ENCODE peak calls at places on chromosomes 11 and 22, in eight cellular contexts. One of them, this sample, is unnamed.

GRCh38 chr11:44096360-44097188 is 1.1 kb downstream of the EXT2 start:
- DNase-seq in vagina: no peak
- DNase-seq in substantia nigra: no peak
- DNase-seq in fibroblast of lung: peak; percentile 54
- DNase-seq in kidney: no peak
- DNase-seq in colonic mucosa: peak; percentile 21
- DNase-seq in cardiac muscle cell: peak; percentile 27
- DNase-seq in sigmoid colon: no peak
- DNase-seq in this sample: no peak

GRCh38 chr11:62013266-62014157 is 46.1 kb upstream of the FTH1 start:
- DNase-seq in vagina: no peak
- DNase-seq in substantia nigra: no peak
- DNase-seq in fibroblast of lung: no peak
- DNase-seq in kidney: peak; percentile 89
- DNase-seq in colonic mucosa: peak; percentile 74
- DNase-seq in cardiac muscle cell: peak; percentile 32
- DNase-seq in sigmoid colon: no peak
- DNase-seq in this sample: no peak

GRCh38 chr22:21657361-21658118 is 8.3 kb upstream of the PPIL2 start:
- DNase-seq in vagina: no peak
- DNase-seq in substantia nigra: no peak
- DNase-seq in fibroblast of lung: peak; percentile 36
- DNase-seq in kidney: peak; percentile 91
- DNase-seq in colonic mucosa: peak; percentile 87
- DNase-seq in cardiac muscle cell: peak; percentile 15
- DNase-seq in sigmoid colon: no peak
- DNase-seq in this sample: peak; percentile 90

GRCh38 chr22:30872282-30873041 is 96.1 kb downstream of the MORC2 start:
- DNase-seq in vagina: peak; percentile 72
- DNase-seq in substantia nigra: no peak
- DNase-seq in fibroblast of lung: no peak
- DNase-seq in kidney: peak; percentile 65
- DNase-seq in colonic mucosa: no peak
- DNase-seq in cardiac muscle cell: no peak
- DNase-seq in sigmoid colon: peak; percentile 42
- DNase-seq in this sample: no peak

GRCh38 chr22:41367680-41368542 is 13.8 kb upstream of the TEF start:
- DNase-seq in vagina: peak; percentile 95
- DNase-seq in substantia nigra: peak; percentile 51
- DNase-seq in fibroblast of lung: peak; percentile 60
- DNase-seq in kidney: peak; percentile 78
- DNase-seq in colonic mucosa: peak; percentile 31
- DNase-seq in cardiac muscle cell: peak; percentile 62
- DNase-seq in sigmoid colon: peak; percentile 88
- DNase-seq in this sample: peak; percentile 73

GRCh38 chr11:86116386-86116726 is 47.5 kb upstream of the PICALM start:
- DNase-seq in vagina: no peak
- DNase-seq in substantia nigra: no peak
- DNase-seq in fibroblast of lung: peak; percentile 99
- DNase-seq in kidney: no peak
- DNase-seq in colonic mucosa: no peak
- DNase-seq in cardiac muscle cell: peak; percentile 59
- DNase-seq in sigmoid colon: no peak
- DNase-seq in this sample: no peak

GRCh38 chr22:29511126-29511854 is 31.3 kb downstream of the NEFH start:
- DNase-seq in vagina: no peak
- DNase-seq in substantia nigra: no peak
- DNase-seq in fibroblast of lung: no peak
- DNase-seq in kidney: no peak
- DNase-seq in colonic mucosa: no peak
- DNase-seq in cardiac muscle cell: no peak
- DNase-seq in sigmoid colon: no peak
- DNase-seq in this sample: no peak

GRCh38 chr11:1516273-1517067 is 29.9 kb upstream of the MOB2 start:
- DNase-seq in vagina: no peak
- DNase-seq in substantia nigra: no peak
- DNase-seq in fibroblast of lung: peak; percentile 78
- DNase-seq in kidney: peak; percentile 47
- DNase-seq in colonic mucosa: no peak
- DNase-seq in cardiac muscle cell: no peak
- DNase-seq in sigmoid colon: no peak
- DNase-seq in this sample: no peak

GRCh38 chr11:32148824-32149223 is 58.0 kb downstream of the RCN1 start:
- DNase-seq in vagina: no peak
- DNase-seq in substantia nigra: no peak
- DNase-seq in fibroblast of lung: peak; percentile 10
- DNase-seq in kidney: no peak
- DNase-seq in colonic mucosa: no peak
- DNase-seq in cardiac muscle cell: no peak
- DNase-seq in sigmoid colon: no peak
- DNase-seq in this sample: no peak

GRCh38 chr11:116384876-116385275 is 387.9 kb downstream of the BUD13 start:
- DNase-seq in vagina: no peak
- DNase-seq in substantia nigra: no peak
- DNase-seq in fibroblast of lung: no peak
- DNase-seq in kidney: no peak
- DNase-seq in colonic mucosa: no peak
- DNase-seq in cardiac muscle cell: no peak
- DNase-seq in sigmoid colon: no peak
- DNase-seq in this sample: no peak

GRCh38 chr11:27094062-27094587 is 53.5 kb downstream of the BBOX1 start:
- DNase-seq in vagina: no peak
- DNase-seq in substantia nigra: no peak
- DNase-seq in fibroblast of lung: no peak
- DNase-seq in kidney: no peak
- DNase-seq in colonic mucosa: no peak
- DNase-seq in cardiac muscle cell: no peak
- DNase-seq in sigmoid colon: no peak
- DNase-seq in this sample: no peak

GRCh38 chr11:73585834-73586575 is 11.9 kb downstream of the FAM168A start:
- DNase-seq in vagina: no peak
- DNase-seq in substantia nigra: no peak
- DNase-seq in fibroblast of lung: peak; percentile 75
- DNase-seq in kidney: no peak
- DNase-seq in colonic mucosa: no peak
- DNase-seq in cardiac muscle cell: no peak
- DNase-seq in sigmoid colon: no peak
- DNase-seq in this sample: no peak

GRCh38 chr11:32439488-32440210 is 4.3 kb upstream of the WT1 start:
- DNase-seq in vagina: no peak
- DNase-seq in substantia nigra: no peak
- DNase-seq in fibroblast of lung: no peak
- DNase-seq in kidney: no peak
- DNase-seq in colonic mucosa: no peak
- DNase-seq in cardiac muscle cell: no peak
- DNase-seq in sigmoid colon: no peak
- DNase-seq in this sample: no peak

GRCh38 chr22:19896665-19897355 is 42.1 kb upstream of the GNB1L start:
- DNase-seq in vagina: no peak
- DNase-seq in substantia nigra: no peak
- DNase-seq in fibroblast of lung: no peak
- DNase-seq in kidney: peak; percentile 66
- DNase-seq in colonic mucosa: no peak
- DNase-seq in cardiac muscle cell: no peak
- DNase-seq in sigmoid colon: no peak
- DNase-seq in this sample: no peak

GRCh38 chr22:22201185-22201924 is 43.2 kb upstream of the VPREB1 start:
- DNase-seq in vagina: peak; percentile 87
- DNase-seq in substantia nigra: no peak
- DNase-seq in fibroblast of lung: no peak
- DNase-seq in kidney: no peak
- DNase-seq in colonic mucosa: no peak
- DNase-seq in cardiac muscle cell: no peak
- DNase-seq in sigmoid colon: peak; percentile 74
- DNase-seq in this sample: peak; percentile 57

GRCh38 chr22:20434264-20434751 is 3.3 kb downstream of the SCARF2 start:
- DNase-seq in vagina: no peak
- DNase-seq in substantia nigra: no peak
- DNase-seq in fibroblast of lung: no peak
- DNase-seq in kidney: peak; percentile 48
- DNase-seq in colonic mucosa: no peak
- DNase-seq in cardiac muscle cell: no peak
- DNase-seq in sigmoid colon: peak; percentile 61
- DNase-seq in this sample: no peak

GRCh38 chr11:61116426-61117214 is 14.3 kb downstream of the CD5 start:
- DNase-seq in vagina: no peak
- DNase-seq in substantia nigra: no peak
- DNase-seq in fibroblast of lung: no peak
- DNase-seq in kidney: no peak
- DNase-seq in colonic mucosa: no peak
- DNase-seq in cardiac muscle cell: no peak
- DNase-seq in sigmoid colon: no peak
- DNase-seq in this sample: no peak

GRCh38 chr11:37804666-37805065 is 1206.6 kb upstream of the RAG2 start:
- DNase-seq in vagina: no peak
- DNase-seq in substantia nigra: no peak
- DNase-seq in fibroblast of lung: no peak
- DNase-seq in kidney: no peak
- DNase-seq in colonic mucosa: no peak
- DNase-seq in cardiac muscle cell: no peak
- DNase-seq in sigmoid colon: no peak
- DNase-seq in this sample: no peak

GRCh38 chr22:50299724-50300619 is 7.5 kb downstream of the PLXNB2 start:
- DNase-seq in vagina: no peak
- DNase-seq in substantia nigra: no peak
- DNase-seq in fibroblast of lung: no peak
- DNase-seq in kidney: no peak
- DNase-seq in colonic mucosa: peak; percentile 95
- DNase-seq in cardiac muscle cell: no peak
- DNase-seq in sigmoid colon: no peak
- DNase-seq in this sample: no peak

GRCh38 chr11:32081129-32081641 is 9.7 kb upstream of the RCN1 start:
- DNase-seq in vagina: no peak
- DNase-seq in substantia nigra: no peak
- DNase-seq in fibroblast of lung: peak; percentile 61
- DNase-seq in kidney: no peak
- DNase-seq in colonic mucosa: no peak
- DNase-seq in cardiac muscle cell: peak; percentile 34
- DNase-seq in sigmoid colon: no peak
- DNase-seq in this sample: no peak

GRCh38 chr22:42997577-42997976 is 17.4 kb downstream of the PACSIN2 start:
- DNase-seq in vagina: no peak
- DNase-seq in substantia nigra: no peak
- DNase-seq in fibroblast of lung: no peak
- DNase-seq in kidney: no peak
- DNase-seq in colonic mucosa: no peak
- DNase-seq in cardiac muscle cell: no peak
- DNase-seq in sigmoid colon: peak; percentile 45
- DNase-seq in this sample: no peak
- H3K27ac ChIP-seq in vagina: no peak overlapping the region
- H3K27ac ChIP-seq in substantia nigra: no peak overlapping the region
- H3K27ac ChIP-seq in fibroblast of lung: peak overlapping the region; percentile 14
- H3K27ac ChIP-seq in kidney: no peak overlapping the region
- H3K27ac ChIP-seq in colonic mucosa: no peak overlapping the region
- H3K27ac ChIP-seq in cardiac muscle cell: no peak overlapping the region
- H3K27ac ChIP-seq in sigmoid colon: peak overlapping the region; percentile 93
- H3K27ac ChIP-seq in this sample: peak overlapping the region; percentile 58

GRCh38 chr22:24061124-24061684 is 50.1 kb downstream of the CABIN1 start:
- DNase-seq in vagina: no peak
- DNase-seq in substantia nigra: no peak
- DNase-seq in fibroblast of lung: no peak
- DNase-seq in kidney: no peak
- DNase-seq in colonic mucosa: no peak
- DNase-seq in cardiac muscle cell: no peak
- DNase-seq in sigmoid colon: no peak
- DNase-seq in this sample: no peak
- H3K27ac ChIP-seq in vagina: no peak overlapping the region
- H3K27ac ChIP-seq in substantia nigra: no peak overlapping the region
- H3K27ac ChIP-seq in fibroblast of lung: no peak overlapping the region
- H3K27ac ChIP-seq in kidney: no peak overlapping the region
- H3K27ac ChIP-seq in colonic mucosa: no peak overlapping the region
- H3K27ac ChIP-seq in cardiac muscle cell: no peak overlapping the region
- H3K27ac ChIP-seq in sigmoid colon: no peak overlapping the region
- H3K27ac ChIP-seq in this sample: no peak overlapping the region

DNA sequence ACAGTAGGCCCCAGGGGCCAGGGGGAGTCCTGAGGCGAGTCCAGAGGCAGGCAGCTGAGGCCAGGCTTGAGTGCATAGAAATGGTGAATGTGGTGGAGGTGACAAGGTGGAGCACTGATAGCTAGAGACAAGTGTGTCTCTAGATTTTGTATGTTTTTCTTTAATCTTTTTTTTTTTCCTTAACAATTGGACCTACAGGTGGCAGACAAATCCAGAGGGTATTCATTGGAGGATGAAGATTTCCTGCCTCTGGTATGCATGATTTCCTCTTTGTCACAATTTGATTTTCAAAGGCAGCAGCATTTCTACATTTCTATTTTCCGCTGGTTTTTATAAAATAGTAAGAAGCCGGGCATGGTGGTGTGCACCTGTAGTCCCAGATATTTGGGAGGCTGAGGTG is 47.7 kb upstream of the DKK3 start:
- DNase-seq in vagina: no peak
- DNase-seq in substantia nigra: no peak
- DNase-seq in fibroblast of lung: no peak
- DNase-seq in kidney: no peak
- DNase-seq in colonic mucosa: no peak
- DNase-seq in cardiac muscle cell: no peak
- DNase-seq in sigmoid colon: no peak
- DNase-seq in this sample: no peak
- H3K27ac ChIP-seq in vagina: no peak overlapping the region
- H3K27ac ChIP-seq in substantia nigra: no peak overlapping the region
- H3K27ac ChIP-seq in fibroblast of lung: no peak overlapping the region
- H3K27ac ChIP-seq in kidney: no peak overlapping the region
- H3K27ac ChIP-seq in colonic mucosa: no peak overlapping the region
- H3K27ac ChIP-seq in cardiac muscle cell: no peak overlapping the region
- H3K27ac ChIP-seq in sigmoid colon: no peak overlapping the region
- H3K27ac ChIP-seq in this sample: no peak overlapping the region

GRCh38 chr22:25711491-25711890 is 30.5 kb upstream of the MYO18B start:
- DNase-seq in vagina: no peak
- DNase-seq in substantia nigra: no peak
- DNase-seq in fibroblast of lung: no peak
- DNase-seq in kidney: no peak
- DNase-seq in colonic mucosa: no peak
- DNase-seq in cardiac muscle cell: no peak
- DNase-seq in sigmoid colon: no peak
- DNase-seq in this sample: no peak

GRCh38 chr22:25714070-25714469 is 27.9 kb upstream of the MYO18B start:
- DNase-seq in vagina: no peak
- DNase-seq in substantia nigra: no peak
- DNase-seq in fibroblast of lung: no peak
- DNase-seq in kidney: no peak
- DNase-seq in colonic mucosa: no peak
- DNase-seq in cardiac muscle cell: no peak
- DNase-seq in sigmoid colon: no peak
- DNase-seq in this sample: no peak

GRCh38 chr22:25714739-25715138 is 27.2 kb upstream of the MYO18B start:
- DNase-seq in vagina: no peak
- DNase-seq in substantia nigra: no peak
- DNase-seq in fibroblast of lung: no peak
- DNase-seq in kidney: no peak
- DNase-seq in colonic mucosa: no peak
- DNase-seq in cardiac muscle cell: no peak
- DNase-seq in sigmoid colon: no peak
- DNase-seq in this sample: no peak

GRCh38 chr22:25710501-25710900 is 31.5 kb upstream of the MYO18B start:
- DNase-seq in vagina: no peak
- DNase-seq in substantia nigra: no peak
- DNase-seq in fibroblast of lung: no peak
- DNase-seq in kidney: no peak
- DNase-seq in colonic mucosa: no peak
- DNase-seq in cardiac muscle cell: no peak
- DNase-seq in sigmoid colon: no peak
- DNase-seq in this sample: no peak

GRCh38 chr22:25712661-25713400 is 29.2 kb upstream of the MYO18B start:
- DNase-seq in vagina: no peak
- DNase-seq in substantia nigra: no peak
- DNase-seq in fibroblast of lung: no peak
- DNase-seq in kidney: no peak
- DNase-seq in colonic mucosa: no peak
- DNase-seq in cardiac muscle cell: no peak
- DNase-seq in sigmoid colon: no peak
- DNase-seq in this sample: no peak
- H3K27ac ChIP-seq in vagina: no peak overlapping the region
- H3K27ac ChIP-seq in substantia nigra: no peak overlapping the region
- H3K27ac ChIP-seq in fibroblast of lung: no peak overlapping the region
- H3K27ac ChIP-seq in kidney: no peak overlapping the region
- H3K27ac ChIP-seq in colonic mucosa: no peak overlapping the region
- H3K27ac ChIP-seq in cardiac muscle cell: peak overlapping the region; percentile 49
- H3K27ac ChIP-seq in sigmoid colon: no peak overlapping the region
- H3K27ac ChIP-seq in this sample: no peak overlapping the region